ENCODE peak calls at places on chromosomes 1 and 21, in eight cellular contexts. I, B, T, H, A, G, F and P are unnamed samples.

GRCh38 chr1:23118957-23119792 is 49.5 kb downstream of the LUZP1 start:
- DNase-seq in I (no peak), B (no peak), T (peak; percentile 42), H (peak; percentile 51), A (no peak), G (peak; percentile 54), F (no peak), P (no peak)

GRCh38 chr21:45943630-45944540 is 37.7 kb upstream of the COL6A1 start:
- DNase-seq in I (no peak), B (no peak), T (no peak), H (no peak), A (no peak), G (no peak), F (no peak), P (no peak)

GRCh38 chr1:198497326-198498220 is 42.9 kb downstream of the ATP6V1G3 start:
- DNase-seq in I (no peak), B (peak; percentile 72), T (peak; percentile 11), H (peak; percentile 64), A (no peak), G (peak; percentile 75), F (peak; percentile 29), P (peak; percentile 58)

GRCh38 chr1:109826930-109827349 is 63.2 kb upstream of the EPS8L3 start:
- DNase-seq in I (no peak), B (no peak), T (no peak), H (no peak), A (no peak), G (peak; percentile 27), F (no peak), P (no peak)

GRCh38 chr21:45640001-45640887 is 3.3 kb upstream of the PCBP3 start:
- DNase-seq in I (no peak), B (no peak), T (no peak), H (peak; percentile 45), A (no peak), G (no peak), F (no peak), P (no peak)

GRCh38 chr1:246169486-246169885 is 337.6 kb downstream of the SMYD3 start:
- DNase-seq in I (no peak), B (no peak), T (no peak), H (no peak), A (no peak), G (no peak), F (no peak), P (no peak)

GRCh38 chr1:5995871-5996630 is 3.8 kb upstream of the NPHP4 start:
- DNase-seq in I (no peak), B (no peak), T (no peak), H (no peak), A (no peak), G (no peak), F (no peak), P (no peak)

GRCh38 chr21:9763306-9763705 is 758.1 kb upstream of the TPTE start:
- DNase-seq in I (no peak), B (no peak), T (no peak), H (no peak), A (no peak), G (no peak), F (no peak), P (no peak)

GRCh38 chr1:119779869-119780356 is 11.2 kb upstream of the HMGCS2 start:
- DNase-seq in I (no peak), B (peak; percentile 67), T (no peak), H (peak; percentile 63), A (peak; percentile 64), G (peak; percentile 47), F (peak; percentile 28), P (peak; percentile 41)

GRCh38 chr1:66777846-66778245 is 23.2 kb downstream of the INSL5 start:
- DNase-seq in I (no peak), B (no peak), T (no peak), H (no peak), A (no peak), G (peak; percentile 2), F (no peak), P (no peak)

GRCh38 chr1:47402591-47402990 is 13.5 kb upstream of the FOXE3 start:
- DNase-seq in I (no peak), B (no peak), T (no peak), H (no peak), A (no peak), G (no peak), F (no peak), P (no peak)

GRCh38 chr1:45753248-45754037 is 3.0 kb upstream of the IPP start:
- DNase-seq in I (no peak), B (no peak), T (peak; percentile 36), H (no peak), A (no peak), G (no peak), F (no peak), P (no peak)

GRCh38 chr1:110990541-110990940 is 26.8 kb upstream of the LRIF1 start:
- DNase-seq in I (no peak), B (no peak), T (no peak), H (no peak), A (no peak), G (no peak), F (no peak), P (no peak)

GRCh38 chr1:108896160-108897150 is 19.7 kb downstream of the GPSM2 start:
- DNase-seq in I (no peak), B (peak; percentile 28), T (peak; percentile 19), H (peak; percentile 16), A (no peak), G (peak; percentile 54), F (no peak), P (peak; percentile 45)

GRCh38 chr1:110293601-110294104 is 45.5 kb upstream of the RBM15 start:
- DNase-seq in I (no peak), B (no peak), T (no peak), H (no peak), A (no peak), G (no peak), F (no peak), P (no peak)

GRCh38 chr1:228801068-228801467 is 65.8 kb downstream of the RHOU start:
- DNase-seq in I (peak; percentile 47), B (no peak), T (no peak), H (no peak), A (no peak), G (peak; percentile 16), F (no peak), P (peak; percentile 6)

GRCh38 chr1:53894644-53895043 is 657 bp downstream of the DIO1 start:
- DNase-seq in I (peak; percentile 33), B (no peak), T (no peak), H (no peak), A (no peak), G (no peak), F (no peak), P (no peak)

GRCh38 chr1:193229136-193229535 is 42.7 kb upstream of the B3GALT2 start:
- DNase-seq in I (no peak), B (peak; percentile 3), T (peak; percentile 10), H (peak; percentile 12), A (no peak), G (no peak), F (peak; percentile 3), P (no peak)

GRCh38 chr1:214439352-214440119 is 111.9 kb downstream of the PTPN14 start:
- DNase-seq in I (peak; percentile 90), B (peak; percentile 95), T (peak; percentile 88), H (peak; percentile 54), A (peak; percentile 83), G (no peak), F (no peak), P (peak; percentile 78)

GRCh38 chr1:32062867-32063230 is 9.9 kb upstream of the TMEM39B start:
- DNase-seq in I (no peak), B (no peak), T (no peak), H (peak; percentile 23), A (no peak), G (peak; percentile 30), F (no peak), P (peak; percentile 47)

GRCh38 chr1:206867716-206868115 is 2.3 kb downstream of the IL20 start:
- DNase-seq in I (no peak), B (no peak), T (no peak), H (no peak), A (no peak), G (no peak), F (no peak), P (peak; percentile 23)

GRCh38 chr1:243946946-243947345 is 96.9 kb upstream of the AKT3 start:
- DNase-seq in I (no peak), B (peak; percentile 41), T (peak; percentile 47), H (peak; percentile 52), A (no peak), G (peak; percentile 25), F (no peak), P (no peak)
- TF ChIP-seq CTCF in I (no peak), B (peak; percentile 57), T (peak; percentile 65), H (peak; percentile 66), A (no peak), G (peak; percentile 47), F (peak; percentile 33), P (peak; percentile 56)

GRCh38 chr1:195597929-195598328 is 1010.3 kb downstream of the KCNT2 start:
- DNase-seq in I (no peak), B (no peak), T (no peak), H (no peak), A (no peak), G (no peak), F (no peak), P (no peak)

GRCh38 chr1:195590649-195591048 is 1017.6 kb downstream of the KCNT2 start:
- DNase-seq in I (no peak), B (no peak), T (no peak), H (peak; percentile 15), A (no peak), G (no peak), F (no peak), P (no peak)

GRCh38 chr1:195591917-195592672 is 1016.1 kb downstream of the KCNT2 start:
- DNase-seq in I (no peak), B (peak; percentile 91), T (no peak), H (peak; percentile 30), A (peak; percentile 26), G (peak; percentile 38), F (peak; percentile 91), P (peak; percentile 86)

GRCh38 chr1:195594773-195595172 is 1013.5 kb downstream of the KCNT2 start:
- DNase-seq in I (no peak), B (no peak), T (no peak), H (no peak), A (no peak), G (no peak), F (no peak), P (no peak)

GRCh38 chr1:195594322-195594721 is 1013.9 kb downstream of the KCNT2 start:
- DNase-seq in I (no peak), B (no peak), T (no peak), H (no peak), A (no peak), G (no peak), F (no peak), P (no peak)
- H3K4me3 ChIP-seq in I (no peak overlapping the region), B (no peak overlapping the region), T (no peak overlapping the region), H (no peak overlapping the region), A (no peak overlapping the region), G (no peak overlapping the region), F (no peak overlapping the region), P (no peak overlapping the region)

DNA sequence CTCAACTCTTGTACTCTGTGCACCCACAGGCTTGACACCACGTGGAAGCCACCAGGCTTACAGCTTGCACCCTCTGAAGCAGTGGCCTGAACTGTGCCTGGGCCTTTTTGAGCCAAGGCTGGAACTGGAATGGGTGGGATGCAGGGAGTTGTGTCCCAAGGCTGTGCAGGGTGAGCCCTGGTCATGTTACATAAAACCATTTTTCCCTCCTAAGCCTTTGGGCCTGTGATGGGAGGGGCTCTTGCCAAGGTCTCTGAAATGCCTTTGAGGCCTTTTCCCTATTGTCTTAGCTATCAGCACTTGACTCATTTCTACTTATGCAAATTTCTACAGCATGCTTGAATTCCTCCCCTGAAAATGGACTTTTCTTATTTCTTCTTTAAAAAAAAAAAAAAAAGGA is 14.1 kb downstream of the VN1R5 start:
- DNase-seq in I (no peak), B (no peak), T (no peak), H (no peak), A (no peak), G (no peak), F (no peak), P (no peak)
- TF ChIP-seq CTCF in I (no peak), B (no peak), T (no peak), H (no peak), A (no peak), G (no peak), F (no peak), P (no peak)

GRCh38 chr1:160193091-160193819 is 2.9 kb downstream of the CASQ1 start:
- DNase-seq in I (peak; percentile 85), B (peak; percentile 90), T (peak; percentile 82), H (peak; percentile 91), A (peak; percentile 94), G (peak; percentile 87), F (peak; percentile 77), P (peak; percentile 82)
- H3K4me3 ChIP-seq in I (peak overlapping the region; percentile 47), B (no peak overlapping the region), T (no peak overlapping the region), H (no peak overlapping the region), A (no peak overlapping the region), G (no peak overlapping the region), F (no peak overlapping the region), P (no peak overlapping the region)